ENCODE peak calls at places on chromosomes 12 and 14, in five cellular contexts. One of them, this sample, is unnamed. For H3K4me1, the result is how much of the 10 kb centered on the place peaks cover.

GRCh38 chr12:27236498-27236897 is 7.6 kb upstream of the STK38L start:
- DNase-seq in lung: no peak
- DNase-seq in stomach: no peak
- DNase-seq in breast epithelium: no peak
- DNase-seq in uterus: no peak
- DNase-seq in this sample: no peak

GRCh38 chr12:51887476-51888315 is at the start of gene ANKRD33:
- DNase-seq in stomach: peak
- DNase-seq in breast epithelium: no peak
- DNase-seq in lung: no peak
- DNase-seq in uterus: no peak
- DNase-seq in this sample: no peak

GRCh38 chr14:69878251-69878650 is 965 bp upstream of the SMOC1 start:
- DNase-seq in breast epithelium: no peak
- DNase-seq in uterus: no peak
- DNase-seq in lung: no peak
- DNase-seq in stomach: no peak
- DNase-seq in this sample: no peak

GRCh38 chr14:77653473-77653872 is 37.0 kb upstream of the SPTLC2 start:
- DNase-seq in breast epithelium: no peak
- DNase-seq in uterus: no peak
- DNase-seq in lung: no peak
- DNase-seq in stomach: no peak
- DNase-seq in this sample: no peak

GRCh38 chr12:120470150-120470817 is 736 bp upstream of the SRSF9 start:
- DNase-seq in uterus: peak
- DNase-seq in breast epithelium: no peak
- DNase-seq in stomach: no peak
- DNase-seq in lung: no peak
- DNase-seq in this sample: no peak

GRCh38 chr12:132413931-132414588 is 75.9 kb upstream of the FBRSL1 start:
- DNase-seq in stomach: no peak
- DNase-seq in lung: no peak
- DNase-seq in uterus: no peak
- DNase-seq in breast epithelium: no peak
- DNase-seq in this sample: no peak

GRCh38 chr12:65487679-65488078 is 209.2 kb downstream of the MSRB3 start:
- DNase-seq in breast epithelium: no peak
- DNase-seq in lung: no peak
- DNase-seq in uterus: no peak
- DNase-seq in stomach: no peak
- DNase-seq in this sample: no peak

GRCh38 chr14:65824285-65824977 is 411.9 kb downstream of the FUT8 start:
- DNase-seq in uterus: peak
- DNase-seq in breast epithelium: no peak
- DNase-seq in stomach: peak
- DNase-seq in lung: peak
- DNase-seq in this sample: no peak

GRCh38 chr14:48616941-48617340 is 941.5 kb upstream of the MDGA2 start:
- DNase-seq in stomach: no peak
- DNase-seq in breast epithelium: no peak
- DNase-seq in lung: no peak
- DNase-seq in uterus: no peak
- DNase-seq in this sample: no peak

GRCh38 chr14:100076133-100076532 is 10.9 kb downstream of the EVL start:
- DNase-seq in breast epithelium: no peak
- DNase-seq in lung: no peak
- DNase-seq in stomach: no peak
- DNase-seq in uterus: no peak
- DNase-seq in this sample: no peak

GRCh38 chr12:1811281-1811947 is 9.0 kb upstream of the LRTM2 start:
- DNase-seq in breast epithelium: no peak
- DNase-seq in stomach: no peak
- DNase-seq in lung: no peak
- DNase-seq in uterus: no peak
- DNase-seq in this sample: no peak

GRCh38 chr14:87908591-87908990 is 84.4 kb downstream of the GALC start:
- DNase-seq in uterus: no peak
- DNase-seq in stomach: no peak
- DNase-seq in breast epithelium: no peak
- DNase-seq in lung: no peak
- DNase-seq in this sample: no peak

GRCh38 chr12:132357623-132358186 is 28.3 kb upstream of the GALNT9 start:
- DNase-seq in stomach: no peak
- DNase-seq in uterus: no peak
- DNase-seq in lung: no peak
- DNase-seq in breast epithelium: no peak
- DNase-seq in this sample: no peak

GRCh38 chr12:24491968-24492367 is 456.9 kb downstream of the BCAT1 start:
- DNase-seq in breast epithelium: no peak
- DNase-seq in lung: no peak
- DNase-seq in uterus: no peak
- DNase-seq in stomach: no peak
- DNase-seq in this sample: no peak

GRCh38 chr12:29591140-29592020 is 93.9 kb upstream of the OVCH1 start:
- DNase-seq in breast epithelium: no peak
- DNase-seq in uterus: no peak
- DNase-seq in lung: no peak
- DNase-seq in stomach: no peak
- DNase-seq in this sample: no peak

GRCh38 chr14:31154956-31155355 is 52.6 kb downstream of the HECTD1 start:
- DNase-seq in breast epithelium: no peak
- DNase-seq in lung: no peak
- DNase-seq in uterus: no peak
- DNase-seq in stomach: no peak
- DNase-seq in this sample: no peak

GRCh38 chr12:62525306-62525705 is 58.7 kb downstream of the MON2 start:
- DNase-seq in breast epithelium: no peak
- DNase-seq in lung: no peak
- DNase-seq in stomach: no peak
- DNase-seq in uterus: no peak
- DNase-seq in this sample: no peak

GRCh38 chr14:37091651-37092050 is 80.8 kb downstream of the SLC25A21 start:
- DNase-seq in stomach: no peak
- DNase-seq in lung: no peak
- DNase-seq in uterus: no peak
- DNase-seq in breast epithelium: no peak
- DNase-seq in this sample: no peak

GRCh38 chr12:52063986-52064649 is 5.7 kb upstream of the ATG101 start:
- DNase-seq in lung: no peak
- DNase-seq in stomach: no peak
- DNase-seq in breast epithelium: no peak
- DNase-seq in uterus: no peak
- DNase-seq in this sample: peak

GRCh38 chr12:8953773-8954402 is 4.4 kb upstream of the M6PR start:
- DNase-seq in stomach: no peak
- DNase-seq in lung: no peak
- DNase-seq in breast epithelium: no peak
- DNase-seq in uterus: no peak
- DNase-seq in this sample: no peak

GRCh38 chr12:6307521-6307920 is 3.0 kb upstream of the PLEKHG6 start:
- DNase-seq in uterus: no peak
- DNase-seq in breast epithelium: no peak
- DNase-seq in lung: no peak
- DNase-seq in stomach: no peak
- DNase-seq in this sample: no peak

GRCh38 chr12:121069206-121069605 is 30.2 kb upstream of the OASL start:
- DNase-seq in uterus: no peak
- DNase-seq in lung: peak
- DNase-seq in stomach: no peak
- DNase-seq in breast epithelium: no peak
- DNase-seq in this sample: no peak

GRCh38 chr14:61438497-61438859 is 117.1 kb downstream of the PRKCH start:
- DNase-seq in lung: no peak
- DNase-seq in breast epithelium: no peak
- DNase-seq in uterus: no peak
- DNase-seq in stomach: no peak
- DNase-seq in this sample: no peak

GRCh38 chr12:93078577-93078976 is 149.5 kb upstream of the EEA1 start:
- DNase-seq in lung: no peak
- DNase-seq in uterus: no peak
- DNase-seq in breast epithelium: no peak
- DNase-seq in stomach: no peak
- DNase-seq in this sample: no peak

GRCh38 chr12:50055831-50056628 is 1.4 kb upstream of the ASIC1 start:
- DNase-seq in stomach: peak
- DNase-seq in lung: peak
- DNase-seq in breast epithelium: no peak
- DNase-seq in uterus: peak
- DNase-seq in this sample: peak

GRCh38 chr14:38044710-38045109 is 163.0 kb upstream of the SSTR1 start:
- DNase-seq in uterus: no peak
- DNase-seq in stomach: no peak
- DNase-seq in lung: no peak
- DNase-seq in breast epithelium: no peak
- DNase-seq in this sample: no peak

GRCh38 chr12:6461401-6462233 is 8.9 kb downstream of the VAMP1 start:
- DNase-seq in breast epithelium: no peak
- DNase-seq in uterus: no peak
- DNase-seq in lung: peak
- DNase-seq in stomach: peak
- DNase-seq in this sample: peak

GRCh38 chr12:88931598-88931997 is 351.3 kb upstream of the KITLG start:
- DNase-seq in stomach: no peak
- DNase-seq in uterus: no peak
- DNase-seq in lung: no peak
- DNase-seq in breast epithelium: no peak
- DNase-seq in this sample: no peak

GRCh38 chr14:64698899-64699298 is 5.3 kb upstream of the PLEKHG3 start:
- DNase-seq in lung: no peak
- DNase-seq in breast epithelium: no peak
- DNase-seq in stomach: peak
- DNase-seq in uterus: no peak
- DNase-seq in this sample: no peak

GRCh38 chr14:64702493-64703392 is 1.5 kb upstream of the PLEKHG3 start:
- DNase-seq in uterus: peak
- DNase-seq in stomach: peak
- DNase-seq in breast epithelium: peak
- DNase-seq in lung: peak
- DNase-seq in this sample: no peak

GRCh38 chr14:64700290-64700689 is 3.9 kb upstream of the PLEKHG3 start:
- DNase-seq in uterus: no peak
- DNase-seq in breast epithelium: no peak
- DNase-seq in lung: no peak
- DNase-seq in stomach: no peak
- DNase-seq in this sample: no peak

GRCh38 chr14:64701660-64702059 is 2.6 kb upstream of the PLEKHG3 start:
- DNase-seq in breast epithelium: no peak
- DNase-seq in lung: no peak
- DNase-seq in stomach: no peak
- DNase-seq in uterus: no peak
- DNase-seq in this sample: no peak

GRCh38 chr14:64700894-64701293 is 3.3 kb upstream of the PLEKHG3 start:
- DNase-seq in breast epithelium: no peak
- DNase-seq in uterus: no peak
- DNase-seq in stomach: no peak
- DNase-seq in lung: no peak
- DNase-seq in this sample: no peak
- H3K4me1 ChIP-seq in breast epithelium: under half
- H3K4me1 ChIP-seq in uterus: under half
- H3K4me1 ChIP-seq in stomach: under half
- H3K4me1 ChIP-seq in lung: under half
- H3K4me1 ChIP-seq in this sample: half or more

GRCh38 chr14:56172571-56172971 is 54.4 kb downstream of the PELI2 start:
- DNase-seq in stomach: no peak
- DNase-seq in uterus: no peak
- DNase-seq in breast epithelium: no peak
- DNase-seq in lung: no peak
- DNase-seq in this sample: no peak

GRCh38 chr14:56170877-56171422 is 52.7 kb downstream of the PELI2 start:
- DNase-seq in lung: no peak
- DNase-seq in stomach: no peak
- DNase-seq in breast epithelium: no peak
- DNase-seq in uterus: no peak
- DNase-seq in this sample: no peak

GRCh38 chr14:56172074-56172473 is 53.9 kb downstream of the PELI2 start:
- DNase-seq in stomach: no peak
- DNase-seq in lung: no peak
- DNase-seq in uterus: no peak
- DNase-seq in breast epithelium: no peak
- DNase-seq in this sample: no peak

GRCh38 chr14:56170028-56170427 is 51.8 kb downstream of the PELI2 start:
- DNase-seq in stomach: no peak
- DNase-seq in lung: no peak
- DNase-seq in uterus: no peak
- DNase-seq in breast epithelium: no peak
- DNase-seq in this sample: no peak

GRCh38 chr14:56168007-56168616 is 49.9 kb downstream of the PELI2 start:
- DNase-seq in lung: no peak
- DNase-seq in stomach: no peak
- DNase-seq in breast epithelium: no peak
- DNase-seq in uterus: no peak
- DNase-seq in this sample: no peak
- TF ChIP-seq CTCF in lung: no peak
- TF ChIP-seq CTCF in stomach: no peak
- TF ChIP-seq CTCF in breast epithelium: no peak
- TF ChIP-seq CTCF in uterus: no peak
- TF ChIP-seq CTCF in this sample: no peak

GRCh38 chr14:104201496-104201895 is 63.1 kb downstream of the KIF26A start:
- DNase-seq in uterus: no peak
- DNase-seq in lung: no peak
- DNase-seq in breast epithelium: no peak
- DNase-seq in stomach: no peak
- DNase-seq in this sample: no peak
- H3K4me3 ChIP-seq in uterus: no peak
- H3K4me3 ChIP-seq in lung: no peak
- H3K4me3 ChIP-seq in breast epithelium: no peak
- H3K4me3 ChIP-seq in stomach: no peak
- H3K4me3 ChIP-seq in this sample: no peak

GRCh38 chr12:110581951-110582285 is 1.2 kb downstream of the PPTC7 start:
- DNase-seq in lung: no peak
- DNase-seq in uterus: no peak
- DNase-seq in breast epithelium: no peak
- DNase-seq in stomach: no peak
- DNase-seq in this sample: no peak
- H3K4me1 ChIP-seq in lung: under half
- H3K4me1 ChIP-seq in uterus: under half
- H3K4me1 ChIP-seq in breast epithelium: under half
- H3K4me1 ChIP-seq in stomach: half or more
- H3K4me1 ChIP-seq in this sample: under half

This sample was measured in tibial nerve.